ENCODE peak calls at places on chromosomes 5 and 9, in six cellular contexts. P is substantia nigra; V is endothelial cell; Z is CD4-positive, CD25-positive, alpha-beta regulatory T cell; M is GM13976; W is left ventricle myocardium inferior. F is an unnamed sample.
A peak's percentile ranks its signal among the peaks of the same experiment; 100 is the strongest.

GRCh38 chr5:146039420-146039819 is 66.0 kb downstream of the PLAC8L1 start:
- DNase-seq in M (no peak), Z (no peak), P (no peak), W (no peak), V (no peak), F (no peak)

GRCh38 chr5:114402206-114402605 is 40.3 kb downstream of the KCNN2 start:
- DNase-seq in P (no peak), M (no peak), V (no peak), W (no peak), Z (no peak), F (no peak)

GRCh38 chr5:140131967-140132409 is 6.3 kb downstream of the IGIP start:
- DNase-seq in W (no peak), V (no peak), M (no peak), P (no peak), Z (peak; percentile 26), F (no peak)

GRCh38 chr5:38258319-38259061 is at the start of gene EGFLAM:
- DNase-seq in P (no peak), Z (no peak), W (peak; percentile 46), M (peak; percentile 42), V (peak; percentile 53), F (no peak)

GRCh38 chr5:160749026-160749425 is 103.0 kb downstream of the ATP10B start:
- DNase-seq in W (no peak), Z (no peak), V (no peak), P (no peak), M (no peak), F (no peak)

GRCh38 chr9:109986423-109987055 is 206.5 kb downstream of the PALM2AKAP2 start:
- DNase-seq in M (no peak), P (no peak), V (no peak), Z (peak; percentile 28), W (no peak), F (no peak)

GRCh38 chr9:87890866-87891265 is 8.2 kb downstream of the SPATA31E1 start:
- DNase-seq in Z (no peak), W (no peak), V (no peak), M (no peak), P (no peak), F (no peak)

GRCh38 chr9:130446111-130446861 is 1.5 kb downstream of the ASS1 start:
- DNase-seq in P (no peak), V (no peak), W (peak; percentile 89), Z (no peak), M (no peak), F (no peak)

GRCh38 chr5:119028575-119028974 is 40.2 kb upstream of the DTWD2 start:
- DNase-seq in V (no peak), W (no peak), M (no peak), P (no peak), Z (no peak), F (no peak)

GRCh38 chr5:106121972-106122605 is 1548.6 kb downstream of the EFNA5 start:
- DNase-seq in V (peak; percentile 51), M (peak; percentile 39), Z (no peak), W (no peak), P (no peak), F (no peak)

GRCh38 chr9:69211424-69212036 is 37.5 kb downstream of the TJP2 start:
- DNase-seq in Z (no peak), M (no peak), P (no peak), V (no peak), W (no peak), F (no peak)

GRCh38 chr9:136403538-136403914 is 3.6 kb upstream of the SNAPC4 start:
- DNase-seq in Z (peak; percentile 89), V (no peak), M (peak; percentile 85), P (no peak), W (no peak), F (peak; percentile 41)

GRCh38 chr5:171614511-171614910 is 171.1 kb upstream of the SMIM23 start:
- DNase-seq in P (no peak), M (no peak), V (no peak), W (no peak), Z (no peak), F (no peak)

GRCh38 chr5:2948875-2949274 is 197.4 kb upstream of the IRX2 start:
- DNase-seq in Z (no peak), M (no peak), P (no peak), W (no peak), V (no peak), F (no peak)

GRCh38 chr9:122261469-122261881 is 3.2 kb downstream of the RBM18 start:
- DNase-seq in M (no peak), P (no peak), W (peak; percentile 35), Z (no peak), V (no peak), F (no peak)

GRCh38 chr5:126656397-126657007 is 55.8 kb downstream of the PHAX start:
- DNase-seq in M (peak; percentile 59), V (no peak), W (no peak), Z (peak; percentile 59), P (peak; percentile 6), F (peak; percentile 19)

GRCh38 chr9:115674091-115674490 is 479.5 kb upstream of the PAPPA start:
- DNase-seq in M (no peak), W (no peak), P (no peak), Z (no peak), V (no peak), F (no peak)

GRCh38 chr9:131348631-131349521 is 45.0 kb upstream of the PRRC2B start:
- DNase-seq in W (no peak), M (no peak), Z (no peak), P (no peak), V (no peak), F (no peak)

GRCh38 chr9:34010979-34011378 is 37.7 kb downstream of the UBAP2 start:
- DNase-seq in V (no peak), Z (peak; percentile 44), M (no peak), W (no peak), P (no peak), F (peak; percentile 5)

GRCh38 chr5:151675225-151675955 is 11.3 kb downstream of the SPARC start:
- DNase-seq in M (no peak), V (no peak), W (no peak), Z (peak; percentile 8), P (no peak), F (no peak)

GRCh38 chr5:147160923-147161663 is 73.7 kb upstream of the STK32A start:
- DNase-seq in Z (no peak), P (no peak), M (no peak), W (no peak), V (no peak), F (no peak)

GRCh38 chr5:90480699-90481098 is 6.0 kb downstream of the POLR3G start:
- DNase-seq in V (no peak), Z (no peak), P (no peak), M (no peak), W (no peak), F (no peak)

GRCh38 chr5:148730955-148731898 is 76.9 kb upstream of the HTR4 start:
- DNase-seq in W (peak; percentile 32), M (peak; percentile 49), V (peak; percentile 74), P (peak; percentile 58), Z (peak; percentile 85), F (peak; percentile 72)

GRCh38 chr5:87210076-87210475 is 57.6 kb upstream of the RASA1 start:
- DNase-seq in W (no peak), V (no peak), P (no peak), M (no peak), Z (no peak), F (no peak)

GRCh38 chr9:117448066-117448465 is 33.2 kb upstream of the ASTN2 start:
- DNase-seq in Z (no peak), W (no peak), V (no peak), M (no peak), P (no peak), F (no peak)

GRCh38 chr9:109989296-109989695 is 209.3 kb downstream of the PALM2AKAP2 start:
- DNase-seq in W (no peak), M (no peak), V (no peak), P (no peak), Z (no peak), F (no peak)

GRCh38 chr5:14286574-14287399 is 143.6 kb downstream of the TRIO start:
- DNase-seq in W (no peak), P (no peak), V (no peak), M (peak; percentile 52), Z (no peak), F (no peak)

GRCh38 chr9:15509931-15510788 is 610 bp downstream of the PSIP1 start:
- DNase-seq in P (peak; percentile 42), Z (peak; percentile 74), W (peak; percentile 38), V (peak; percentile 40), M (peak; percentile 80), F (peak; percentile 47)

GRCh38 chr9:7011395-7012067 is 253.8 kb downstream of the KDM4C start:
- DNase-seq in V (peak; percentile 10), M (no peak), Z (peak; percentile 20), P (no peak), W (no peak), F (peak; percentile 43)

F was measured in immature natural killer cell.